ENCODE peak calls at places on chromosomes 5 and 9, in nine cellular contexts. A, K, Q, Z, N, B, J, V and E are unnamed samples.

GRCh38 chr9:76758476-76758875 is 5.8 kb upstream of the PCA3 start:
- DNase-seq in A (no peak), K (no peak), Q (no peak), Z (no peak), N (no peak), B (no peak), J (no peak), V (no peak), E (no peak)

GRCh38 chr5:83856898-83857297 is 136.2 kb upstream of the HAPLN1 start:
- DNase-seq in A (no peak), K (no peak), Q (no peak), Z (no peak), N (no peak), B (no peak), J (no peak), V (no peak), E (no peak)

GRCh38 chr9:108478871-108479332 is 376.9 kb downstream of the ACTL7B start:
- DNase-seq in A (no peak), K (peak; percentile 88), Q (peak; percentile 66), Z (peak; percentile 93), N (no peak), B (no peak), J (no peak), V (no peak), E (no peak)

GRCh38 chr5:132389051-132389331 is 19.5 kb downstream of the SLC22A5 start:
- DNase-seq in A (no peak), K (no peak), Q (no peak), Z (no peak), N (no peak), B (no peak), J (no peak), V (no peak), E (no peak)

GRCh38 chr9:88535226-88535931 is 401 bp downstream of the NXNL2 start:
- DNase-seq in A (no peak), K (no peak), Q (no peak), Z (no peak), N (peak; percentile 30), B (no peak), J (peak; percentile 14), V (no peak), E (peak; percentile 29)

GRCh38 chr5:95842955-95843544 is 20.5 kb upstream of the GLRX start:
- DNase-seq in A (no peak), K (peak; percentile 75), Q (no peak), Z (no peak), N (peak; percentile 84), B (peak; percentile 30), J (no peak), V (peak; percentile 79), E (peak; percentile 44)

GRCh38 chr5:175873090-175873454 is 1.7 kb downstream of the CPLX2 start:
- DNase-seq in A (no peak), K (no peak), Q (no peak), Z (no peak), N (no peak), B (no peak), J (no peak), V (no peak), E (peak; percentile 76)

GRCh38 chr5:546376-546908 is 22.2 kb upstream of the SLC9A3 start:
- DNase-seq in A (no peak), K (no peak), Q (no peak), Z (no peak), N (peak; percentile 41), B (no peak), J (no peak), V (peak; percentile 17), E (no peak)

GRCh38 chr9:116800885-116801284 is 113.8 kb downstream of the TRIM32 start:
- DNase-seq in A (no peak), K (no peak), Q (no peak), Z (no peak), N (no peak), B (no peak), J (no peak), V (no peak), E (no peak)

GRCh38 chr5:177495243-177496060 is 2.0 kb downstream of the PDLIM7 start:
- DNase-seq in A (no peak), K (peak; percentile 88), Q (peak; percentile 85), Z (peak; percentile 56), N (peak; percentile 42), B (no peak), J (no peak), V (peak; percentile 84), E (peak; percentile 44)

GRCh38 chr5:149203896-149204544 is 62.7 kb downstream of the ABLIM3 start:
- DNase-seq in A (no peak), K (peak; percentile 86), Q (no peak), Z (peak; percentile 48), N (no peak), B (no peak), J (no peak), V (no peak), E (no peak)

DNA sequence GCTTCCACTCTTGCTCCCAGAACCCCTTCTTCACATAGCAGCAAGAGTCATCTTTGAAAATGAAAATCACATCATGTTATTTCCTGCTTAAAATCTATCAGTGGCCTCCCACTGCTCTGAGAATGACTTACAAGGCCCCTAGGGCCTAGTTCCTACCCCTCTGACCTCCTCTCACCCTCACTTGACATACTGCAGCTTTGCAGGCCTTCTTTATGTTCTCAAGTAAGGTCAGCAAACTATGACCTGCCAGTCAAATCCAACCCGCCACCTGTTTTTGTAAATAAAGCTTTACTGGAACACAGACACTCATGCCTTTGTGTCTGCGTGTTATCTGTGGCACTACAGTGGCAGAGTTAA is 185.7 kb downstream of the NR3C1 start:
- DNase-seq in A (no peak), K (no peak), Q (no peak), Z (no peak), N (no peak), B (no peak), J (no peak), V (no peak), E (no peak)
- TF ChIP-seq CTCF in A (no peak), K (no peak), Q (no peak), Z (no peak), N (no peak), B (no peak), J (no peak), V (no peak), E (no peak)

GRCh38 chr5:139393497-139394122 is 1.3 kb downstream of the PROB1 start:
- DNase-seq in A (no peak), K (no peak), Q (no peak), Z (no peak), N (no peak), B (no peak), J (no peak), V (no peak), E (no peak)

GRCh38 chr5:139392678-139393496 is 2.0 kb downstream of the PROB1 start:
- DNase-seq in A (peak; percentile 66), K (no peak), Q (no peak), Z (no peak), N (peak; percentile 75), B (peak; percentile 48), J (peak; percentile 67), V (peak; percentile 57), E (peak; percentile 85)

GRCh38 chr5:139394654-139395566 is at the start of gene PROB1:
- DNase-seq in A (no peak), K (no peak), Q (no peak), Z (no peak), N (no peak), B (no peak), J (no peak), V (peak; percentile 74), E (peak; percentile 39)

GRCh38 chr5:139395844-139396640 is 1.1 kb upstream of the PROB1 start:
- DNase-seq in A (no peak), K (no peak), Q (no peak), Z (no peak), N (no peak), B (no peak), J (no peak), V (peak; percentile 79), E (no peak)

GRCh38 chr5:139394123-139394653 is 716 bp downstream of the PROB1 start:
- DNase-seq in A (no peak), K (no peak), Q (no peak), Z (no peak), N (no peak), B (no peak), J (peak; percentile 68), V (peak; percentile 82), E (peak; percentile 77)
- TF ChIP-seq CTCF in A (no peak), K (peak; percentile 17), Q (peak; percentile 45), Z (no peak), N (peak; percentile 51), B (peak; percentile 60), J (peak; percentile 72), V (peak; percentile 44), E (peak; percentile 65)

DNA sequence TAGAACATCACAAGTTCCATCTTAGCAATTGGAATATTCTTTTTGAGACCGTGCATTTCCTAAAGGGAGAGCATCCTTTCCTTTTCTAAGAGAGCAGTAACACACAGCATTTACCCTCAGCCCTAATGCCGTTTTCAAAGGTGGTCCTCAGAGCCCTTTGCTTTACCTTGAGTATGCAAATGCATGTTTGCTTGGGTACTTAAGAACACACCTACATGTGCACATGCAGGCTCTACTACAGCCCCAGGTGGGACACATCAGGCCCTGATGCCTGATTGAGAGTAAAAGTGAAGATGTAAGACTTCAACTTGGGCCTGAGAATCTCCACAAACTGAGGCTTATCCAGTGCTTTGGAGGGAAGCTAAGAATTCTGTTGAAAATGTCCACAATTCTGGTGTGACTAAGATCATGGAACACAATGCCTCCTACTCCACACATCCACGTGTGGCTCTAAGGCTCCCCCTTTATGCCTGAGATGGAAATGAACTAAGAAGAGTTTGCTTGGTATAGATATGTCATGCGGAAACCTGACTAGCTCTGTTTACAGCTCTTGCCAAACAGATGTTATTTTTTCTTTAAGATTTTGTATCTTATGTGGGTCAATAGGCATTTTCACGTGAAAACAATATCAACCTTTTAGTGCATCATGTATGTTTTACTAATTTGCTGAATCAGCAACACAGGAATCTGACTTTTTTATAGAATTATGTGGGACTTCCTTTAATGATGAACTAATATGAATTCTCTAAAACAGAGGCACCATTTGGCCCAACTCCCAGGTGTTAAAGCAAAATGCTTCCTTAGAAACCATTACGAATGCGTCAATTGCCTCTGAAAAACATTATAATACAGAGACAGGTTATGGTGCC is 48.9 kb upstream of the SLC2A8 start:
- DNase-seq in A (no peak), K (peak; percentile 75), Q (no peak), Z (peak; percentile 14), N (peak; percentile 21), B (no peak), J (no peak), V (no peak), E (peak; percentile 16)
- TF ChIP-seq CTCF in A (peak; percentile 20), K (peak; percentile 78), Q (peak; percentile 57), Z (peak; percentile 76), N (peak; percentile 35), B (no peak), J (peak; percentile 30), V (peak; percentile 66), E (no peak)

DNA sequence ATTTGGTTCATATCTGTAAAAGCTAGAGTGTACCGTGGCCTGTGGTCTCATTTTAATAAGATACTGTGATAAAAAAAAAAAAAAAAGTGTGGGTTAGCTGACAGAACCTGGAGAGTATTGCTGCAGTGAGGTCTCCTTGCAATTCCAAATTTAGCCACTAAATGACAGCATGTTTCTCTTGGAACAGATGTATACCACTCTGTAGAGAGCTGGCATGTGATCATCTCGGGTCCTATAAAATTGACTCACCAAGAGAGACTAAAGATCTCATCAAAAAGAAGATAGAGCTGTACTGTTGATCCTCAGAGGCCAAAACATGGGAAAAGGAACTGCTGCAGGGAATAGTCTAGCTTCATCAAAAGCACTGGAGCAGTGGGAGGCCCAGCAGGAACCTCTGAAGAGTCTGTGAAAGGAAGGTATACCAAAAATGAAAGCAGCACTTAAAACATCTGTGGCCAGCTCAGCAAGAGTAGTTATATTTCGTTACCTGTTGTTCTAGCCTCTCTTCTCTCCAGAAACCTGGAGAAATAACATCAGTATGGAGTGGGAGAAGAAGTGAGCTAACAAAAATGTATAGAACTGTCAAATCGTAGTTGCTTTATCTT is 826.8 kb downstream of the EFNA5 start:
- DNase-seq in A (peak; percentile 13), K (no peak), Q (no peak), Z (peak; percentile 26), N (no peak), B (no peak), J (no peak), V (no peak), E (no peak)
- TF ChIP-seq CTCF in A (peak; percentile 40), K (no peak), Q (peak; percentile 24), Z (peak; percentile 43), N (peak; percentile 40), B (no peak), J (peak; percentile 15), V (no peak), E (peak; percentile 54)